ENCODE peak calls at places on chromosomes 13 and 19, in nine cellular contexts. E is psoas muscle, F is CD14-positive monocyte, D is GM13977, X is cardiac muscle cell, Q is uterus, O is dorsolateral prefrontal cortex, I is AG04449, W is glutamatergic neuron. G is an unnamed sample.

GRCh38 chr13:45718063-45718462 is 15.9 kb downstream of the CBY2 start:
- DNase-seq in Q (no peak), O (no peak), E (no peak), X (peak), D (peak), W (no peak), I (no peak), F (no peak), G (peak)

GRCh38 chr19:8610041-8610927 is at the start of gene ADAMTS10:
- DNase-seq in O (no peak), D (peak), W (peak), Q (peak), I (no peak), E (peak), F (no peak), X (peak), G (no peak)

GRCh38 chr13:82480415-82480814 is 1401.9 kb downstream of the SLITRK1 start:
- DNase-seq in O (no peak), W (no peak), D (no peak), X (peak), E (no peak), F (no peak), I (no peak), Q (no peak), G (no peak)

GRCh38 chr19:45403272-45403671 is 1.6 kb downstream of the PPP1R13L start:
- DNase-seq in Q (no peak), I (no peak), E (no peak), O (no peak), D (no peak), F (no peak), X (no peak), W (no peak), G (no peak)

GRCh38 chr19:1495799-1496713 is 5.1 kb downstream of the REEP6 start:
- DNase-seq in D (no peak), F (no peak), O (no peak), E (no peak), W (no peak), I (no peak), Q (no peak), X (no peak), G (no peak)

GRCh38 chr19:4305659-4306058 is 1.3 kb downstream of the FSD1 start:
- DNase-seq in X (no peak), E (no peak), I (no peak), W (no peak), O (no peak), Q (no peak), D (no peak), F (no peak), G (no peak)

GRCh38 chr19:32858559-32858958 is 11.0 kb downstream of the SLC7A9 start:
- DNase-seq in E (no peak), F (no peak), O (no peak), I (no peak), Q (no peak), X (no peak), W (no peak), D (no peak), G (no peak)

GRCh38 chr19:49473868-49474544 is at the start of gene FLT3LG:
- DNase-seq in O (no peak), E (peak), I (no peak), D (peak), X (peak), F (peak), W (peak), Q (peak), G (peak)

GRCh38 chr19:14002571-14003278 is 3.4 kb downstream of the RFX1 start:
- DNase-seq in D (peak), O (no peak), I (no peak), F (no peak), Q (no peak), W (no peak), E (peak), X (no peak), G (no peak)

GRCh38 chr13:42547615-42548014 is 26.3 kb upstream of the TNFSF11 start:
- DNase-seq in D (no peak), X (no peak), F (no peak), E (no peak), Q (no peak), I (no peak), O (no peak), W (no peak), G (no peak)

GRCh38 chr19:32686847-32687450 is 4.7 kb upstream of the NUDT19 start:
- DNase-seq in O (no peak), E (no peak), F (no peak), X (no peak), W (no peak), D (no peak), Q (no peak), I (no peak), G (no peak)

GRCh38 chr13:95154441-95154886 is 146.8 kb downstream of the ABCC4 start:
- DNase-seq in Q (no peak), D (no peak), W (no peak), I (no peak), X (no peak), E (no peak), F (no peak), O (no peak), G (no peak)

GRCh38 chr13:40677064-40677463 is 10.6 kb upstream of the FOXO1 start:
- DNase-seq in D (no peak), W (no peak), O (no peak), X (no peak), E (no peak), F (no peak), I (no peak), Q (no peak), G (no peak)

GRCh38 chr13:40968416-40969000 is 50.6 kb downstream of the ELF1 start:
- DNase-seq in O (no peak), Q (no peak), W (no peak), F (no peak), D (no peak), X (no peak), E (no peak), I (no peak), G (no peak)

GRCh38 chr19:38079926-38080380 is 144.1 kb downstream of the DPF1 start:
- DNase-seq in E (no peak), D (peak), Q (no peak), X (no peak), W (no peak), F (no peak), O (no peak), I (peak), G (peak)

GRCh38 chr19:35644206-35644986 is 2.9 kb downstream of the ETV2 start:
- DNase-seq in W (peak), D (peak), Q (peak), O (peak), F (peak), I (peak), X (peak), E (peak), G (peak)

GRCh38 chr13:113275387-113275786 is 21.7 kb upstream of the LAMP1 start:
- DNase-seq in D (peak), X (peak), O (no peak), Q (peak), W (peak), E (peak), F (no peak), I (no peak), G (peak)
- TF ChIP-seq CTCF in D (peak), X (peak), O (peak), Q (peak), W (peak), E (peak), F (peak), I (peak), G (peak)

GRCh38 chr13:112065867-112066623 is 904 bp upstream of the SOX1 start:
- DNase-seq in E (no peak), F (no peak), D (peak), W (peak), O (no peak), X (no peak), Q (no peak), I (no peak), G (no peak)
- TF ChIP-seq CTCF in E (no peak), F (no peak), D (no peak), W (peak), O (no peak), X (no peak), Q (no peak), I (no peak), G (no peak)

GRCh38 chr13:71979616-71980015 is 112.6 kb upstream of the DACH1 start:
- DNase-seq in X (peak), D (no peak), O (no peak), Q (no peak), F (no peak), W (no peak), I (no peak), E (no peak), G (peak)
- TF ChIP-seq CTCF in X (no peak), D (peak), O (no peak), Q (no peak), F (no peak), W (peak), I (no peak), E (no peak), G (peak)

GRCh38 chr19:47538812-47539211 is 23.9 kb upstream of the NAPA start:
- DNase-seq in Q (no peak), W (no peak), D (no peak), E (no peak), I (no peak), F (no peak), X (no peak), O (no peak), G (no peak)

GRCh38 chr19:47542030-47542475 is 27.2 kb upstream of the NAPA start:
- DNase-seq in Q (peak), X (peak), E (no peak), D (no peak), W (no peak), I (no peak), O (no peak), F (no peak), G (peak)

GRCh38 chr19:47539747-47540311 is 25.0 kb upstream of the NAPA start:
- DNase-seq in W (no peak), I (no peak), F (no peak), D (no peak), O (no peak), X (peak), E (no peak), Q (no peak), G (no peak)

GRCh38 chr19:47541507-47541906 is 26.6 kb upstream of the NAPA start:
- DNase-seq in X (peak), D (peak), F (no peak), O (no peak), Q (no peak), I (no peak), E (no peak), W (no peak), G (no peak)

GRCh38 chr19:47540748-47541147 is 25.9 kb upstream of the NAPA start:
- DNase-seq in W (no peak), F (no peak), I (no peak), D (no peak), X (peak), E (no peak), O (no peak), Q (no peak), G (no peak)
- TF ChIP-seq CTCF in W (no peak), F (no peak), I (peak), D (no peak), X (peak), E (peak), O (no peak), Q (peak), G (no peak)

GRCh38 chr19:12965017-12965811 is 4.2 kb upstream of the DAND5 start:
- DNase-seq in W (peak), Q (peak), F (peak), I (no peak), X (peak), E (peak), O (no peak), D (peak), G (peak)
- TF ChIP-seq CTCF in W (peak), Q (peak), F (peak), I (peak), X (peak), E (peak), O (peak), D (peak), G (peak)